ENCODE peak calls at places on chromosomes 12 and 14, in seven cellular contexts. C, G, P, B, N, Z and E are unnamed samples.

GRCh38 chr12:75816892-75817291 is 214.7 kb downstream of the PHLDA1 start:
- DNase-seq in P (no peak), N (no peak), B (no peak), C (no peak), G (peak), Z (no peak), E (no peak)

GRCh38 chr12:10331642-10332239 is 24.1 kb downstream of the KLRD1 start:
- DNase-seq in B (no peak), Z (no peak), P (peak), C (no peak), N (no peak), G (peak), E (no peak)

GRCh38 chr14:80770114-80770917 is 171.2 kb downstream of the CEP128 start:
- DNase-seq in Z (no peak), G (no peak), C (no peak), N (no peak), B (no peak), P (no peak), E (no peak)

GRCh38 chr14:23629831-23630396 is 6.2 kb upstream of the DHRS2 start:
- DNase-seq in C (no peak), G (no peak), N (no peak), Z (no peak), P (no peak), B (no peak), E (no peak)

GRCh38 chr12:71371132-71371531 is 68.5 kb upstream of the LGR5 start:
- DNase-seq in N (no peak), Z (no peak), P (no peak), G (no peak), C (no peak), B (no peak), E (no peak)

GRCh38 chr12:2294651-2295475 is 242.1 kb downstream of the CACNA1C start:
- DNase-seq in B (no peak), C (no peak), G (no peak), Z (no peak), N (peak), P (peak), E (no peak)

GRCh38 chr14:105041841-105042765 is 21.2 kb upstream of the CDCA4 start:
- DNase-seq in G (no peak), C (no peak), N (no peak), B (no peak), Z (no peak), P (no peak), E (no peak)

GRCh38 chr12:119446459-119446858 is 111.9 kb downstream of the CCDC60 start:
- DNase-seq in G (peak), P (no peak), N (no peak), C (no peak), Z (no peak), B (no peak), E (no peak)

GRCh38 chr14:105365101-105365500 is 33.2 kb upstream of the TEX22 start:
- DNase-seq in N (no peak), B (no peak), Z (no peak), G (no peak), P (no peak), C (no peak), E (no peak)

GRCh38 chr12:86838709-86839108 is 582.5 kb upstream of the MGAT4C start:
- DNase-seq in G (no peak), B (no peak), N (no peak), C (no peak), Z (no peak), P (no peak), E (no peak)

GRCh38 chr12:52148541-52149181 is 43.2 kb downstream of the KRT80 start:
- DNase-seq in N (peak), G (peak), B (no peak), Z (peak), C (no peak), P (no peak), E (no peak)

GRCh38 chr12:67193705-67194104 is 75.5 kb upstream of the CAND1 start:
- DNase-seq in C (peak), Z (peak), B (no peak), N (no peak), G (no peak), P (no peak), E (no peak)

GRCh38 chr12:113231275-113232231 is 10.3 kb downstream of the TPCN1 start:
- DNase-seq in N (no peak), P (no peak), Z (no peak), G (no peak), C (no peak), B (no peak), E (no peak)